ENCODE peak calls at places on chromosomes 11 and 22, in eight cellular contexts. E is MM.1S, X is neural progenitor cell, B is HCT116, F is GM23338, N is PC-3, T is hepatocyte, D is SK-N-SH. J is an unnamed sample.

GRCh38 chr11:109138200-109138599 is 283.8 kb upstream of the C11orf87 start:
- DNase-seq in E (no peak), X (no peak), B (no peak), F (no peak), N (peak; percentile 70), T (no peak), D (no peak), J (peak; percentile 15)

GRCh38 chr11:17371614-17372013 is 16.8 kb downstream of the KCNJ11 start:
- DNase-seq in E (no peak), X (peak; percentile 33), B (peak; percentile 61), F (peak; percentile 52), N (no peak), T (no peak), D (no peak), J (peak; percentile 44)

GRCh38 chr11:96878299-96879051 is 488.7 kb downstream of the JRKL start:
- DNase-seq in E (no peak), X (no peak), B (no peak), F (no peak), N (no peak), T (no peak), D (no peak), J (no peak)

GRCh38 chr11:61901353-61901858 is 10.1 kb upstream of the FADS3 start:
- DNase-seq in E (no peak), X (no peak), B (no peak), F (no peak), N (peak; percentile 19), T (no peak), D (no peak), J (no peak)

GRCh38 chr22:28710112-28710888 is 30.7 kb upstream of the TTC28 start:
- DNase-seq in E (no peak), X (no peak), B (no peak), F (no peak), N (peak; percentile 79), T (peak; percentile 23), D (peak; percentile 42), J (peak; percentile 85)

GRCh38 chr22:22753526-22754267 is 109.3 kb downstream of the GGTLC2 start:
- DNase-seq in E (peak; percentile 87), X (peak; percentile 70), B (peak; percentile 47), F (peak; percentile 86), N (peak; percentile 62), T (peak; percentile 76), D (peak; percentile 79), J (peak; percentile 56)

GRCh38 chr11:64734786-64735761 is 8.9 kb downstream of the RASGRP2 start:
- DNase-seq in E (no peak), X (peak; percentile 3), B (no peak), F (no peak), N (no peak), T (no peak), D (no peak), J (no peak)

GRCh38 chr22:45008853-45009751 is 703 bp downstream of the PHF21B start:
- DNase-seq in E (no peak), X (peak; percentile 59), B (no peak), F (peak; percentile 39), N (no peak), T (peak; percentile 32), D (peak; percentile 75), J (peak; percentile 32)

GRCh38 chr22:45692549-45692948 is 20.9 kb downstream of the ATXN10 start:
- DNase-seq in E (no peak), X (no peak), B (no peak), F (no peak), N (peak; percentile 35), T (no peak), D (no peak), J (peak; percentile 55)

GRCh38 chr11:60915250-60915914 is 1.4 kb downstream of the TMEM109 start:
- DNase-seq in E (peak; percentile 87), X (peak; percentile 94), B (peak; percentile 41), F (peak; percentile 85), N (peak; percentile 95), T (peak; percentile 74), D (peak; percentile 65), J (peak; percentile 86)

GRCh38 chr11:102780491-102780918 is at the start of gene MMP10:
- DNase-seq in E (no peak), X (peak; percentile 76), B (peak; percentile 54), F (peak; percentile 86), N (peak; percentile 92), T (peak; percentile 41), D (no peak), J (peak; percentile 87)

GRCh38 chr11:111097191-111097590 is 148.3 kb upstream of the POU2AF2 start:
- DNase-seq in E (no peak), X (peak; percentile 3), B (peak; percentile 3), F (peak; percentile 56), N (peak; percentile 17), T (peak; percentile 61), D (no peak), J (no peak)

GRCh38 chr11:13775471-13775870 is 107.0 kb downstream of the FAR1 start:
- DNase-seq in E (no peak), X (no peak), B (no peak), F (no peak), N (no peak), T (peak; percentile 20), D (no peak), J (no peak)
- TF ChIP-seq EZH2phosphoT487 in E (no peak), X (no peak), B (no peak), F (no peak), N (no peak), T (no peak), D (no peak), J (no peak)

DNA sequence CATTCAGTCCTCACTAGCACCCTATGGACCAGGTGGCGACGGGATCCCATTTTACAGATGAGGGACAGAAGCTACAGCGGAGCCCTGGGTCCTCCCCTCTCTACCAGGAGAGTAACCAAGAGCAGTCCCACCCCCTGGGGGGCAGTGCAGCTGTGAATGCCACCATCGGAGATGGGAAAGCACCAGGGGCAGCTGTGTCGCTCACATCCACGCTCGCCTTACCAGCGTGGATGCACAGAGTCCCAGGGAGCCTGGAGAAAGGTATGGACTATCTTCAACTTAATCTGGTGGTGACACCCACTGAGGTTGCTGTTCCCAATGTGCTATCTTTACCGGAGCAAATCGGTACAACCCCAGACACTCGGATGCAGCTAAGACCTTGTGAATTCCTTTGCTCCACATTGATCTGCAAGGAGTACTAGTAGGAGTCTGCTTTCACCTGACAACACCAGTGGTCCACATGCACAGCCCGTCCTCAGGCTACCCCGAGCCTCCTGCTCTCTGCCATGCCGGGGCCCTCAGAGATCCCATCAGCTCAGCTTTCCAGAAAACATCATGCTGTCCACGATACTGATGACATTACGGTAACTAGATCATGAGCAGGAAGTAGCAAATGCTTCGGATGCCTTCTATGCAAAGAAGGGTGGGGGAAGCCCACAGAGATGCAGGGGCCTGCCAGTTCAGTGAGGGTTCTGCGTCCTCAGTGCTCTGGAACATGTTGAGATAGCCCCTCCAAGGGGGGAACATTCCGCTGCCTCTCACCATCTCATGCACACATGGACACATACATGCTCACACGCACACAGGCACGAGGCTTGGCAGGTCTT is 126.0 kb downstream of the CTTN start:
- DNase-seq in E (no peak), X (no peak), B (no peak), F (peak; percentile 65), N (no peak), T (no peak), D (peak; percentile 59), J (no peak)
- TF ChIP-seq EZH2phosphoT487 in E (no peak), X (no peak), B (no peak), F (no peak), N (no peak), T (no peak), D (no peak), J (no peak)

DNA sequence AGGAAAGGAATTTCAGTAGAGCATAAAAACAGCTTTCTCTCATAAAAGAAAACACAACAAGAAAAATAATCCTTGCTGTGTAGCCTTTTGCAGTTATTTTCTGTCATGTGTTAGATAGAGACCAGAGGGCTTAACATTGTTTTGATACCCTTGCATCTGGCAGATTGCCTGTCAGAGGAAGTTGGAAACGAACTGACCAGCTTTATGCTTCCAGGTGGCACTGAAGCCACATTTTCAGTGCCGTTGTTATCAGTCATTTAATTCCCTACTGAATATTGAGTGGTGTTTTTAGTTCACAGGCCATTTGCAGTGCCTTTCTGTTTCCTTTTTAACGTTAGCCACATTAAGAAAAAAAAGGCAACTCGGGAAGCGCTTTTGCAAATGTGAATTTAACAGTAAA is 21.5 kb upstream of the RAG2 start:
- DNase-seq in E (no peak), X (no peak), B (no peak), F (no peak), N (no peak), T (no peak), D (peak; percentile 23), J (no peak)
- TF ChIP-seq EZH2phosphoT487 in E (no peak), X (no peak), B (no peak), F (no peak), N (no peak), T (no peak), D (no peak), J (no peak)

GRCh38 chr11:126332221-126332711 is 23.2 kb upstream of the ST3GAL4 start:
- DNase-seq in E (no peak), X (no peak), B (no peak), F (no peak), N (peak; percentile 95), T (no peak), D (peak; percentile 57), J (peak; percentile 96)
- TF ChIP-seq EZH2phosphoT487 in E (no peak), X (no peak), B (no peak), F (no peak), N (no peak), T (no peak), D (no peak), J (no peak)

DNA sequence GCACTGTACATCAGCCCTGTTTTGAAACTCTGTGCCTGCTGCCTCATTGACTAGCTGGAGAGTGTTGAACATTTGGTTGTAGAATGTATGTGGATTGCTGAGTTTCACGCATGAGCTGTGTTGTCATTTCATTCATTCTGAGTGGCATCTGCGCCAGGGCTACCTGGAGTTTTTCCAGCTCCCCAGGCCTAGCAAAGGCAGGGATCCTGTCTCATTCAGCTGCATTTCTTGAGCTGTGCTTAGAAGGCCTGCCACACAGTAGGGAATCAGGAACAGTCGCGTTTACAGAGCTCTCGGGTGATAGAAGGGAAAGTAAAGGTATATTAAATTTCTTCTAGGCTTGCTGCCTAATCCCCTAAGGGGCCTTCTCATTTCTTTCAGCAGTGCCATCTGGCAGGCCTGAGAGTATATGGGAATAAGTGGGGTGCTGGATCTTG is 44.3 kb downstream of the PTPRJ start:
- DNase-seq in E (no peak), X (no peak), B (no peak), F (no peak), N (no peak), T (no peak), D (no peak), J (no peak)
- TF ChIP-seq EZH2phosphoT487 in E (no peak), X (no peak), B (no peak), F (no peak), N (no peak), T (no peak), D (no peak), J (no peak)

GRCh38 chr22:42327462-42328129 is 57.1 kb upstream of the TCF20 start:
- DNase-seq in E (no peak), X (no peak), B (no peak), F (no peak), N (no peak), T (no peak), D (no peak), J (no peak)
- TF ChIP-seq EZH2phosphoT487 in E (no peak), X (no peak), B (no peak), F (no peak), N (no peak), T (no peak), D (no peak), J (no peak)

GRCh38 chr22:30767656-30768055 is 73.0 kb downstream of the OSBP2 start:
- DNase-seq in E (no peak), X (peak; percentile 34), B (no peak), F (no peak), N (no peak), T (no peak), D (no peak), J (no peak)

GRCh38 chr22:30763815-30764686 is 69.4 kb downstream of the OSBP2 start:
- DNase-seq in E (peak; percentile 59), X (peak; percentile 88), B (peak; percentile 59), F (peak; percentile 92), N (peak; percentile 85), T (peak; percentile 88), D (peak; percentile 72), J (peak; percentile 87)
- TF ChIP-seq EZH2phosphoT487 in E (no peak), X (no peak), B (no peak), F (no peak), N (no peak), T (no peak), D (no peak), J (no peak)